ENCODE peak calls at places on chromosomes 16 and 17, in seven cellular contexts. E, Q, Y, T, I, M and D are unnamed samples.

GRCh38 chr17:6070895-6071511 is 824 bp downstream of the WSCD1 start:
- DNase-seq in M (no peak), T (no peak), Y (peak; percentile 23), Q (no peak), E (peak; percentile 45), I (peak; percentile 27), D (no peak)

GRCh38 chr16:30660424-30661251 is 2.4 kb downstream of the FBRS start:
- DNase-seq in M (peak; percentile 58), Y (no peak), E (peak; percentile 29), T (peak; percentile 91), Q (peak; percentile 83), I (peak; percentile 87), D (no peak)

GRCh38 chr17:48582750-48583069 is 4.6 kb upstream of the HOXB4 start:
- DNase-seq in I (no peak), T (no peak), Y (no peak), Q (no peak), E (no peak), M (no peak), D (no peak)

GRCh38 chr16:82945420-82946096 is 318.8 kb downstream of the CDH13 start:
- DNase-seq in E (peak; percentile 69), M (no peak), Q (no peak), I (no peak), T (peak; percentile 49), Y (no peak), D (no peak)

GRCh38 chr17:77429985-77430752 is 289.4 kb downstream of the SEC14L1 start:
- DNase-seq in M (peak; percentile 99), Y (peak; percentile 88), I (peak; percentile 91), T (peak; percentile 94), E (peak; percentile 92), Q (peak; percentile 94), D (peak; percentile 97)

GRCh38 chr16:51155199-51155607 is 4.1 kb upstream of the SALL1 start:
- DNase-seq in E (no peak), Q (no peak), M (no peak), Y (no peak), T (no peak), I (no peak), D (no peak)

GRCh38 chr16:85800321-85800669 is 800 bp downstream of the COX4I1 start:
- DNase-seq in M (no peak), E (no peak), I (no peak), T (no peak), Y (no peak), Q (no peak), D (no peak)

GRCh38 chr16:86452451-86452850 is 57.9 kb upstream of the FOXF1 start:
- DNase-seq in M (peak; percentile 68), Y (no peak), I (no peak), E (no peak), T (no peak), Q (no peak), D (no peak)

GRCh38 chr17:39753514-39754160 is 15.9 kb downstream of the GRB7 start:
- DNase-seq in E (no peak), Y (no peak), M (no peak), T (peak; percentile 89), Q (peak; percentile 95), I (peak; percentile 72), D (peak; percentile 90)

GRCh38 chr17:78144146-78144719 is 2.0 kb upstream of the C17orf99 start:
- DNase-seq in Q (peak; percentile 88), M (peak; percentile 76), T (peak; percentile 86), I (peak; percentile 87), E (peak; percentile 79), Y (peak; percentile 77), D (peak; percentile 93)

GRCh38 chr16:50209548-50210265 is 56.6 kb downstream of the TENT4B start:
- DNase-seq in Y (no peak), T (peak; percentile 52), M (no peak), Q (no peak), I (peak; percentile 35), E (no peak), D (no peak)

GRCh38 chr16:81405702-81406113 is 38.9 kb upstream of the CMIP start:
- DNase-seq in Q (no peak), T (peak; percentile 67), E (peak; percentile 94), Y (peak; percentile 99), M (peak; percentile 92), I (no peak), D (no peak)

GRCh38 chr17:73729101-73729500 is 84.9 kb upstream of the SDK2 start:
- DNase-seq in Q (no peak), M (no peak), T (no peak), I (no peak), E (no peak), Y (no peak), D (no peak)

GRCh38 chr17:15213381-15214087 is 51.6 kb downstream of the PMP22 start:
- DNase-seq in M (peak; percentile 16), Y (peak; percentile 34), I (no peak), T (no peak), Q (no peak), E (peak; percentile 7), D (no peak)

GRCh38 chr16:72311426-72311825 is 139.5 kb upstream of the PMFBP1 start:
- DNase-seq in M (peak; percentile 13), I (no peak), Y (no peak), T (no peak), E (no peak), Q (no peak), D (no peak)

GRCh38 chr16:10558746-10559641 is 21.4 kb downstream of the EMP2 start:
- DNase-seq in T (peak; percentile 54), E (peak; percentile 52), Y (no peak), M (no peak), I (peak; percentile 36), Q (peak; percentile 82), D (no peak)

GRCh38 chr16:12323007-12323699 is 346.6 kb downstream of the SNX29 start:
- DNase-seq in M (no peak), I (no peak), T (no peak), E (no peak), Q (no peak), Y (no peak), D (no peak)

GRCh38 chr17:36730095-36730808 is 128.9 kb downstream of the MRM1 start:
- DNase-seq in M (no peak), Q (peak; percentile 51), E (no peak), Y (no peak), I (no peak), T (no peak), D (no peak)
- TF ChIP-seq CTCF in M (no peak), Q (no peak), E (no peak), Y (no peak), I (no peak), T (no peak), D (no peak)

DNA sequence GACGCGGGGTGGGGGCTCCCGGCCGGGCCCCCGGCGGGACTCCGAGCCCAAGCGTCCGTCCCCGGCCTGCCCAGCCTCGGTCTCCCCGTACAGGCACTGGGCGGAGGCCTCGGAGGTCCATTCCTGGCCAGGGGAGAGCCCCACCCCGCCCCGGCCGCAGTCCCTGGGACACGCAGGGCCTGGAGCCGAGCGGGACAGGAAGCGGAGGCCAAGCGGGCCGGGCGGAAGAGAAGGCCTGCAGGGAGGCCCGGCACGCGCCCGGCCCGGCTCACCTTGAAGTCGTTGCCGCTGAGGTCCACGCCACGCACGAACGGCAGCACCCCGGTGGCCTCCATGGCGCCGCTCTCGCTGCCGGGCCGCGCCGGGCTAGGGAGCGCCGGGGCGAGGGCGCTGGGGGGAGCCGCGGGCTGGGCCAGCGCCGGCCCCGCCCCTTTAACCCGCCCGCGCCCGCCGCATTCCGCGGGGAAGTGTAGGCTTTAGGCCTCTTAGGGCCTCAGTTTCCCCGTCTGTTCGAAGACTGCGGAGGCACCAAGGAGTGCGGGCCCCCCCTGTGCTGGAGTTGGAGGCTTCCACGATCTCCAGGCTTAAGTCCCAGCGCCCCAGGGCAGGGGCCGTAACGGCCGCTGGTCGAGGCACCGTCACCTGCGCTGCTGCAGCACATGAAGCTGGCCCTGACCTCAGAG is at the start of gene FLII:
- DNase-seq in E (peak; percentile 48), T (peak; percentile 74), M (peak; percentile 17), Q (peak; percentile 93), Y (peak; percentile 70), I (peak; percentile 71), D (no peak)
- TF ChIP-seq POLR2A in E (peak; percentile 81), T (peak; percentile 43), M (peak; percentile 67), Q (no peak), Y (peak; percentile 84), I (peak; percentile 60), D (no peak)

GRCh38 chr17:64635647-64636305 is 26.3 kb downstream of the SMURF2 start:
- DNase-seq in T (no peak), I (no peak), E (peak; percentile 64), Y (peak; percentile 18), M (peak; percentile 88), Q (no peak), D (no peak)

GRCh38 chr17:64638552-64639198 is 23.4 kb downstream of the SMURF2 start:
- DNase-seq in I (no peak), M (peak; percentile 41), Y (no peak), Q (no peak), E (no peak), T (no peak), D (no peak)

DNA sequence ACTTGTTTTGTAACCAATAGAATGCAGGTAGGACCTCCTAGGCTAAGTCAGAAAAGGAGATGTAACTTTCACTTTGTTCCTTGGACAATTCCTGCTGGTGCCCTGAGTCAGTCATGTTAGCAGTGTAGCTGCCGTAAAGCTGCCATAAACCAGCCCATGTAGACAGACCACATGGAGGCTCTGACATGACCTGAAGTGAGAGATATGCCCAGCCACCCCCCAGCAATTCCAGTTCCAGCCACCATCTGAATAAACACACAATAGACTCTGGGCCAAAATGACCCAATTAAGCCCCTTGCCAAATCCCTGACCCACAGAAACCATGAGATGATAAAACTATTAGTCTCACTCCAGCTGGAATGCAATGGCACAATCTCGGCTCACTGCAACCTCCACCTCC is 20.6 kb downstream of the SMURF2 start:
- DNase-seq in E (peak; percentile 80), Y (peak; percentile 53), I (no peak), Q (no peak), M (peak; percentile 91), T (no peak), D (no peak)
- TF ChIP-seq CTCF in E (no peak), Y (no peak), I (no peak), Q (no peak), M (peak; percentile 13), T (no peak), D (no peak)

DNA sequence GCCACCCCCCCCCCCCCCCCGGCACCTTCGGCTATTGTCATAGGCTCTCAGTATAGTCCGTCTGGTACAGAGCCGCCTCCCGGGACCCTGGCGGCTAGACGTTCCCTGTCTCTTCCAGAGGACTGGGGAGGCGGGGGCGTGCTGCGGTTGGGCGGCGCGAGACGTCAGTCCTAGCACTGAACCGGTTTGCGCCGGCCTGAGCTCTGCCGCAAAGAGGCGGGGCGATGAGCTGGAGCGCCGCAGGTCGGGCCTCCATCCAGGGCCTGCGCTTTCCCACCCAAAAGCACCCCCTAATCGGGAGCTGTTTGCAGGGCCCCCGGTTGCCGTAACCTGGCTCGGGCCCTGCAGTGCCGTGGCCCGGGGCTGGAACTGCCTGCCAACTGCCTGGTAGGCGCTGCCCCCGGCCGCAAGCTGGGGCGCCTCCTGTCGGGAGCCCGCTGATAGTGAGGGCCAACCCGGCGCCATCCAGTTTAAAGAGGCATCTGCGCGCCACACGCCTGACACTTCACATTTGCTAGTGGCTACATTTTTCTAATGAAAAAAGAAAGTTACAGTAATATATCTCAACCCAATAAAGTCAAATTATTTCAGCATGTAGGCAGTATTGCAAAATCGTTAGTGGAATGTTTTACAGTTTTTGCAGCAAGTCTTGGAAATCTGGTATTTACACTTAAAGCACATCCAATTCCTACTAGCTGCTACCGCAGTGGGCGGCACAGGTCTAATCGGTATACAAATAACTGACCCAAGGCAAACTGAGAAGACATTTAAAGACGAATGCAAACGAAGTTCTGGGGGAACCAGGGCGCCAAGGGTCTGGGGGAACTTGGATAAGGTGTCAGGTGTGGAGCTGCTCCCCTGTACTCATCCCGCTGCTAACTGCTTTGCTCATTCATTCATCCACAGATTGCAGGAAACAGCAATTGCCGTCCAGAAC is 753 bp upstream of the USP22 start:
- DNase-seq in M (peak; percentile 98), Y (peak; percentile 99), T (peak; percentile 99), Q (peak; percentile 99), I (peak; percentile 98), E (peak; percentile 98), D (peak; percentile 97)
- TF ChIP-seq POLR2A in M (no peak), Y (peak; percentile 91), T (no peak), Q (no peak), I (peak; percentile 48), E (peak; percentile 55), D (no peak)

GRCh38 chr17:57833597-57833939 is 16.3 kb downstream of the MRPS23 start:
- DNase-seq in T (no peak), I (no peak), M (no peak), Y (no peak), E (no peak), Q (no peak), D (no peak)
- TF ChIP-seq CTCF in T (no peak), I (no peak), M (no peak), Y (no peak), E (no peak), Q (no peak), D (no peak)